ENCODE peak calls at places on chromosomes 12 and 14, in nine cellular contexts. E is psoas muscle; P is Daoy; M is GM19239; Q is T-helper 17 cell; D is stimulated activated CD4-positive, alpha-beta T cell treated with anti-CD3 and anti-CD28 coated beads, Interleukin-4, amount 100 ng/mL, for 48 hours; X is activated T-cell treated with anti-CD3 and anti-CD28 coated beads for 1 hour; H is nucleus accumbens; U is A673. V is an unnamed sample.

GRCh38 chr12:2268478-2269286 is 215.9 kb downstream of the CACNA1C start:
- DNase-seq in U (no peak), Q (no peak), P (peak), X (no peak), H (no peak), E (no peak), D (no peak), M (no peak), V (no peak)

GRCh38 chr14:90839024-90839888 is 23.0 kb upstream of the TTC7B start:
- DNase-seq in X (no peak), Q (no peak), P (peak), M (no peak), U (no peak), D (no peak), H (no peak), E (peak), V (no peak)

GRCh38 chr14:54105898-54106297 is 149.3 kb upstream of the BMP4 start:
- DNase-seq in E (no peak), Q (no peak), U (no peak), H (no peak), M (no peak), P (no peak), D (no peak), X (no peak), V (no peak)

GRCh38 chr14:36426836-36427235 is 93.2 kb downstream of the NKX2-1 start:
- DNase-seq in M (no peak), E (peak), H (no peak), Q (no peak), D (no peak), U (no peak), P (no peak), X (no peak), V (no peak)

GRCh38 chr12:95014554-95014953 is 11.1 kb upstream of the NDUFA12 start:
- DNase-seq in U (no peak), D (no peak), H (no peak), X (no peak), Q (no peak), E (no peak), M (no peak), P (no peak), V (no peak)

GRCh38 chr12:39380090-39380489 is 62.8 kb downstream of the KIF21A start:
- DNase-seq in X (no peak), U (no peak), Q (no peak), M (no peak), D (no peak), E (no peak), H (no peak), P (no peak), V (no peak)

GRCh38 chr14:80390911-80391310 is 179.6 kb upstream of the DIO2 start:
- DNase-seq in M (no peak), D (no peak), X (no peak), P (peak), U (peak), Q (no peak), E (no peak), H (no peak), V (no peak)

GRCh38 chr12:98503343-98503592 is 12.1 kb upstream of the TMPO start:
- DNase-seq in P (peak), Q (peak), M (peak), D (peak), U (peak), E (peak), H (peak), X (peak), V (peak)

GRCh38 chr12:56522486-56523193 is 1.0 kb downstream of the RBMS2 start:
- DNase-seq in U (peak), X (no peak), M (no peak), E (no peak), D (no peak), H (no peak), P (peak), Q (no peak), V (no peak)

V was measured in B cell.